ENCODE peak calls at places on chromosomes 6 and 20, in ten cellular contexts. One of them, this sample, is unnamed.

GRCh38 chr6:16355699-16356481 is 117.5 kb downstream of the GMPR start:
- DNase-seq in GM23338: peak
- DNase-seq in IMR-90: no peak
- DNase-seq in pancreas: no peak
- DNase-seq in left lung: no peak
- DNase-seq in astrocyte: no peak
- DNase-seq in A549: peak
- DNase-seq in fibroblast of lung: peak
- DNase-seq in mucosa of descending colon: no peak
- DNase-seq in transverse colon: no peak
- DNase-seq in this sample: no peak

GRCh38 chr6:3284436-3284876 is 25.7 kb downstream of the PSMG4 start:
- DNase-seq in IMR-90: no peak
- DNase-seq in fibroblast of lung: no peak
- DNase-seq in pancreas: peak
- DNase-seq in left lung: no peak
- DNase-seq in astrocyte: no peak
- DNase-seq in GM23338: no peak
- DNase-seq in mucosa of descending colon: no peak
- DNase-seq in transverse colon: no peak
- DNase-seq in A549: no peak
- DNase-seq in this sample: peak

GRCh38 chr20:35985789-35986188 is 17.4 kb downstream of the CNBD2 start:
- DNase-seq in transverse colon: no peak
- DNase-seq in left lung: no peak
- DNase-seq in pancreas: no peak
- DNase-seq in IMR-90: no peak
- DNase-seq in fibroblast of lung: no peak
- DNase-seq in A549: no peak
- DNase-seq in GM23338: no peak
- DNase-seq in astrocyte: no peak
- DNase-seq in mucosa of descending colon: no peak
- DNase-seq in this sample: no peak

GRCh38 chr6:52566853-52567279 is 10.0 kb downstream of the TRAM2 start:
- DNase-seq in IMR-90: peak
- DNase-seq in fibroblast of lung: peak
- DNase-seq in astrocyte: peak
- DNase-seq in left lung: no peak
- DNase-seq in GM23338: no peak
- DNase-seq in transverse colon: no peak
- DNase-seq in A549: peak
- DNase-seq in pancreas: no peak
- DNase-seq in mucosa of descending colon: no peak
- DNase-seq in this sample: peak

GRCh38 chr20:23870461-23870860 is 9.1 kb downstream of the CST5 start:
- DNase-seq in A549: no peak
- DNase-seq in mucosa of descending colon: no peak
- DNase-seq in fibroblast of lung: no peak
- DNase-seq in transverse colon: no peak
- DNase-seq in GM23338: peak
- DNase-seq in astrocyte: no peak
- DNase-seq in left lung: no peak
- DNase-seq in IMR-90: no peak
- DNase-seq in pancreas: no peak
- DNase-seq in this sample: no peak

GRCh38 chr6:11538049-11538798 is 675 bp downstream of the TMEM170B start:
- DNase-seq in mucosa of descending colon: peak
- DNase-seq in left lung: peak
- DNase-seq in astrocyte: no peak
- DNase-seq in GM23338: peak
- DNase-seq in A549: no peak
- DNase-seq in fibroblast of lung: peak
- DNase-seq in IMR-90: no peak
- DNase-seq in transverse colon: peak
- DNase-seq in pancreas: peak
- DNase-seq in this sample: no peak

GRCh38 chr6:115796829-115797228 is 263.9 kb downstream of the FRK start:
- DNase-seq in GM23338: peak
- DNase-seq in transverse colon: no peak
- DNase-seq in pancreas: no peak
- DNase-seq in IMR-90: no peak
- DNase-seq in astrocyte: no peak
- DNase-seq in A549: no peak
- DNase-seq in left lung: no peak
- DNase-seq in mucosa of descending colon: no peak
- DNase-seq in fibroblast of lung: no peak
- DNase-seq in this sample: no peak

GRCh38 chr6:77466055-77467028 is 3.1 kb upstream of the HTR1B start:
- DNase-seq in pancreas: peak
- DNase-seq in transverse colon: peak
- DNase-seq in fibroblast of lung: peak
- DNase-seq in IMR-90: peak
- DNase-seq in A549: peak
- DNase-seq in astrocyte: peak
- DNase-seq in mucosa of descending colon: peak
- DNase-seq in left lung: peak
- DNase-seq in GM23338: peak
- DNase-seq in this sample: no peak

DNA sequence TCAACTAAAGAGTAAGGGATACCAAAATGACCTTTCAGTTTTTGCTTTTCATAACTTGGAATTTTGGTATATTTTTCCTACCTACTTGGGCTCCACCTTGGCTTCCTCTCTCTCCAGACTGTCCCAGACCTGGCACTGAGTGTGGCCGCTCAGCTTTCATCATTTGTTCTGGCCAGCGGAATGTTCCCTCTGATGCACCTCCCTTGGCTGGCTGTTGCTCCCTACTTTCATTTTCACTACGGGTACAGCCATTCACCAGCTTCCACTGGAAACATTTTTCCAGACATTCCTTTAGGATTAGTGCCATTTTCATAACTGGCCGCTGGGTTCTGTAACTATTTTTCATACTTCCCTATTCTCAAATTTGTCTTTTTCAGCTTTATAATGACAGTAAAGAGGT is 487.4 kb downstream of the TENT5A start:
- DNase-seq in GM23338: no peak
- DNase-seq in A549: peak
- DNase-seq in fibroblast of lung: peak
- DNase-seq in transverse colon: no peak
- DNase-seq in pancreas: no peak
- DNase-seq in mucosa of descending colon: no peak
- DNase-seq in left lung: peak
- DNase-seq in IMR-90: peak
- DNase-seq in astrocyte: peak
- DNase-seq in this sample: no peak
- H3K4me3 ChIP-seq in GM23338: no peak
- H3K4me3 ChIP-seq in A549: no peak
- H3K4me3 ChIP-seq in fibroblast of lung: peak
- H3K4me3 ChIP-seq in transverse colon: no peak
- H3K4me3 ChIP-seq in pancreas: no peak
- H3K4me3 ChIP-seq in mucosa of descending colon: no peak
- H3K4me3 ChIP-seq in left lung: no peak
- H3K4me3 ChIP-seq in IMR-90: peak
- H3K4me3 ChIP-seq in astrocyte: no peak
- H3K4me3 ChIP-seq in this sample: no peak

GRCh38 chr6:7960141-7960540 is 49.6 kb upstream of the TXNDC5 start:
- DNase-seq in astrocyte: no peak
- DNase-seq in transverse colon: no peak
- DNase-seq in A549: no peak
- DNase-seq in IMR-90: no peak
- DNase-seq in GM23338: no peak
- DNase-seq in left lung: no peak
- DNase-seq in fibroblast of lung: no peak
- DNase-seq in pancreas: no peak
- DNase-seq in mucosa of descending colon: no peak
- DNase-seq in this sample: no peak

GRCh38 chr6:7958464-7958863 is 47.9 kb upstream of the TXNDC5 start:
- DNase-seq in pancreas: no peak
- DNase-seq in GM23338: no peak
- DNase-seq in left lung: no peak
- DNase-seq in astrocyte: no peak
- DNase-seq in IMR-90: no peak
- DNase-seq in fibroblast of lung: no peak
- DNase-seq in transverse colon: no peak
- DNase-seq in A549: no peak
- DNase-seq in mucosa of descending colon: no peak
- DNase-seq in this sample: no peak

GRCh38 chr6:7953753-7954152 is 43.2 kb upstream of the TXNDC5 start:
- DNase-seq in IMR-90: no peak
- DNase-seq in GM23338: no peak
- DNase-seq in left lung: no peak
- DNase-seq in fibroblast of lung: no peak
- DNase-seq in mucosa of descending colon: no peak
- DNase-seq in A549: no peak
- DNase-seq in astrocyte: no peak
- DNase-seq in pancreas: no peak
- DNase-seq in transverse colon: no peak
- DNase-seq in this sample: no peak

GRCh38 chr6:7959453-7959852 is 48.9 kb upstream of the TXNDC5 start:
- DNase-seq in pancreas: no peak
- DNase-seq in A549: no peak
- DNase-seq in astrocyte: no peak
- DNase-seq in GM23338: no peak
- DNase-seq in mucosa of descending colon: no peak
- DNase-seq in IMR-90: no peak
- DNase-seq in left lung: no peak
- DNase-seq in transverse colon: no peak
- DNase-seq in fibroblast of lung: no peak
- DNase-seq in this sample: no peak

GRCh38 chr6:7954477-7955200 is 44.1 kb upstream of the TXNDC5 start:
- DNase-seq in fibroblast of lung: no peak
- DNase-seq in pancreas: no peak
- DNase-seq in A549: no peak
- DNase-seq in IMR-90: no peak
- DNase-seq in astrocyte: no peak
- DNase-seq in GM23338: no peak
- DNase-seq in transverse colon: no peak
- DNase-seq in left lung: no peak
- DNase-seq in mucosa of descending colon: no peak
- DNase-seq in this sample: no peak
- H3K4me3 ChIP-seq in fibroblast of lung: no peak
- H3K4me3 ChIP-seq in pancreas: no peak
- H3K4me3 ChIP-seq in A549: no peak
- H3K4me3 ChIP-seq in IMR-90: no peak
- H3K4me3 ChIP-seq in astrocyte: no peak
- H3K4me3 ChIP-seq in GM23338: no peak
- H3K4me3 ChIP-seq in transverse colon: no peak
- H3K4me3 ChIP-seq in left lung: no peak
- H3K4me3 ChIP-seq in mucosa of descending colon: no peak
- H3K4me3 ChIP-seq in this sample: no peak

GRCh38 chr20:49283703-49284625 is 6.1 kb upstream of the ZNFX1 start:
- DNase-seq in pancreas: no peak
- DNase-seq in GM23338: no peak
- DNase-seq in A549: no peak
- DNase-seq in IMR-90: no peak
- DNase-seq in left lung: no peak
- DNase-seq in transverse colon: no peak
- DNase-seq in fibroblast of lung: no peak
- DNase-seq in mucosa of descending colon: no peak
- DNase-seq in astrocyte: no peak
- DNase-seq in this sample: no peak

GRCh38 chr20:49284818-49285217 is 7.0 kb upstream of the ZNFX1 start:
- DNase-seq in left lung: no peak
- DNase-seq in GM23338: no peak
- DNase-seq in A549: no peak
- DNase-seq in astrocyte: no peak
- DNase-seq in transverse colon: no peak
- DNase-seq in pancreas: no peak
- DNase-seq in IMR-90: no peak
- DNase-seq in mucosa of descending colon: no peak
- DNase-seq in fibroblast of lung: no peak
- DNase-seq in this sample: no peak

GRCh38 chr20:49286689-49287551 is 9.1 kb upstream of the ZNFX1 start:
- DNase-seq in fibroblast of lung: no peak
- DNase-seq in pancreas: no peak
- DNase-seq in GM23338: peak
- DNase-seq in transverse colon: peak
- DNase-seq in mucosa of descending colon: peak
- DNase-seq in astrocyte: peak
- DNase-seq in A549: peak
- DNase-seq in left lung: no peak
- DNase-seq in IMR-90: peak
- DNase-seq in this sample: no peak

GRCh38 chr20:49285813-49286494 is 8.1 kb upstream of the ZNFX1 start:
- DNase-seq in left lung: no peak
- DNase-seq in GM23338: no peak
- DNase-seq in mucosa of descending colon: no peak
- DNase-seq in fibroblast of lung: no peak
- DNase-seq in IMR-90: no peak
- DNase-seq in transverse colon: no peak
- DNase-seq in astrocyte: no peak
- DNase-seq in pancreas: no peak
- DNase-seq in A549: no peak
- DNase-seq in this sample: no peak

GRCh38 chr20:49285233-49285668 is 7.4 kb upstream of the ZNFX1 start:
- DNase-seq in pancreas: no peak
- DNase-seq in transverse colon: no peak
- DNase-seq in fibroblast of lung: no peak
- DNase-seq in mucosa of descending colon: no peak
- DNase-seq in left lung: no peak
- DNase-seq in IMR-90: no peak
- DNase-seq in A549: no peak
- DNase-seq in astrocyte: no peak
- DNase-seq in GM23338: no peak
- DNase-seq in this sample: no peak
- H3K4me3 ChIP-seq in pancreas: no peak
- H3K4me3 ChIP-seq in transverse colon: no peak
- H3K4me3 ChIP-seq in fibroblast of lung: no peak
- H3K4me3 ChIP-seq in mucosa of descending colon: no peak
- H3K4me3 ChIP-seq in left lung: no peak
- H3K4me3 ChIP-seq in IMR-90: no peak
- H3K4me3 ChIP-seq in A549: peak
- H3K4me3 ChIP-seq in astrocyte: peak
- H3K4me3 ChIP-seq in GM23338: peak
- H3K4me3 ChIP-seq in this sample: no peak

DNA sequence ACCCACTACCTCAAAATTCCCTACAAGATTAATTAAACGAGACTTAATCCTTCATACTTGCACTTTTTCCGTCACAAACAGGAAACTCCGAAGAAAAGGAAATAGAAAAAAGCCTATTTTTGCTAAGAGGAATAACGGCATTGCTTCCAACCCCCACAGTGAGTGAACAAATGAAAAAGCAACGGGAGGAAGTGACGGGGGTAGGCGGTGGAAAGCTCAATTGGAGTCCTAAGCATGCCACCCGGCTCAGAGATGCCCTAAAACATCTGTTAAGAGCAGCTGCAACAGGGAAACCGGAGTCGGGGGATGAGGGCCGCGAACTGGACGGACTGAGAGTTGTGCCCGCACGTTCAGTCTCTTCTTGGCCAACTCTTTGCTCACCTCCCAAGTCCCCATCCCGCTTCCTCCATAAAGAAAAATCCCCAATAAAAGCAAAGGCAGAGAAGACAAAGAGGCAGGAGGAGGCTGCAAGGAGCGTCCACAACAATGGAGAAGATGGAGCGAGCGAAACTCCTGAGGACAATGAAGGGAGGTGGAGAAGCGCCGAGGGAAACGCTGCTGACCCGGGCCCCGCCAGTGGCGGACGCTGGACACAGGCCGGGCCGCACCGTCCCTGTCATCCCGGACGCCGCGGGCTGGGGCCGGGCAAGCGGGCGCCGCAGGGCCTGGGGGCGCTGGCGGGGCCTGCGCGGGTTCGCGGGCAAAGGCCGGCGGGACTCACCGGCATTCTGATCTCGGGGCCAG is 671 bp downstream of the SEC63 start:
- DNase-seq in left lung: peak
- DNase-seq in mucosa of descending colon: peak
- DNase-seq in A549: peak
- DNase-seq in pancreas: peak
- DNase-seq in transverse colon: peak
- DNase-seq in IMR-90: peak
- DNase-seq in fibroblast of lung: peak
- DNase-seq in astrocyte: peak
- DNase-seq in GM23338: peak
- DNase-seq in this sample: no peak
- H3K4me3 ChIP-seq in left lung: peak
- H3K4me3 ChIP-seq in mucosa of descending colon: peak
- H3K4me3 ChIP-seq in A549: peak
- H3K4me3 ChIP-seq in pancreas: peak
- H3K4me3 ChIP-seq in transverse colon: peak
- H3K4me3 ChIP-seq in IMR-90: peak
- H3K4me3 ChIP-seq in fibroblast of lung: peak
- H3K4me3 ChIP-seq in astrocyte: peak
- H3K4me3 ChIP-seq in GM23338: peak
- H3K4me3 ChIP-seq in this sample: peak